ENCODE peak calls at places on chromosomes 1 and 21, in nine cellular contexts. One of them, this sample, is unnamed. For H3K4me1, the result is how much of the 10 kb centered on the place peaks cover.

GRCh38 chr21:44443891-44444285 is 11.4 kb upstream of the LRRC3 start:
- DNase-seq in left ventricle myocardium inferior: peak
- DNase-seq in cardiac muscle cell: no peak
- DNase-seq in A549: no peak
- DNase-seq in A673: no peak
- DNase-seq in lung: no peak
- DNase-seq in endodermal cell: no peak
- DNase-seq in pancreas: peak
- DNase-seq in suprapubic skin: no peak
- DNase-seq in this sample: no peak

GRCh38 chr1:162187676-162188075 is 118.2 kb downstream of the NOS1AP start:
- DNase-seq in left ventricle myocardium inferior: no peak
- DNase-seq in cardiac muscle cell: peak
- DNase-seq in A549: no peak
- DNase-seq in A673: peak
- DNase-seq in lung: no peak
- DNase-seq in endodermal cell: no peak
- DNase-seq in pancreas: peak
- DNase-seq in suprapubic skin: no peak
- DNase-seq in this sample: no peak

GRCh38 chr21:39601194-39601940 is 11.4 kb upstream of the B3GALT5 start:
- DNase-seq in left ventricle myocardium inferior: no peak
- DNase-seq in cardiac muscle cell: no peak
- DNase-seq in A549: no peak
- DNase-seq in A673: no peak
- DNase-seq in lung: no peak
- DNase-seq in endodermal cell: no peak
- DNase-seq in pancreas: no peak
- DNase-seq in suprapubic skin: no peak
- DNase-seq in this sample: no peak

GRCh38 chr21:41762236-41762635 is 4.6 kb downstream of the RIPK4 start:
- DNase-seq in left ventricle myocardium inferior: no peak
- DNase-seq in cardiac muscle cell: no peak
- DNase-seq in A549: no peak
- DNase-seq in A673: no peak
- DNase-seq in lung: no peak
- DNase-seq in endodermal cell: peak
- DNase-seq in pancreas: no peak
- DNase-seq in suprapubic skin: no peak
- DNase-seq in this sample: no peak

GRCh38 chr21:45577806-45578801 is 35.9 kb upstream of the SLC19A1 start:
- DNase-seq in left ventricle myocardium inferior: peak
- DNase-seq in cardiac muscle cell: no peak
- DNase-seq in A549: no peak
- DNase-seq in A673: no peak
- DNase-seq in lung: peak
- DNase-seq in endodermal cell: peak
- DNase-seq in pancreas: no peak
- DNase-seq in suprapubic skin: peak
- DNase-seq in this sample: no peak

GRCh38 chr21:15379776-15380175 is 315.0 kb upstream of the NRIP1 start:
- DNase-seq in left ventricle myocardium inferior: no peak
- DNase-seq in cardiac muscle cell: peak
- DNase-seq in A549: no peak
- DNase-seq in A673: peak
- DNase-seq in lung: no peak
- DNase-seq in endodermal cell: no peak
- DNase-seq in pancreas: no peak
- DNase-seq in suprapubic skin: no peak
- DNase-seq in this sample: no peak

GRCh38 chr1:203791498-203791897 is 3.9 kb upstream of the ZBED6 start:
- DNase-seq in left ventricle myocardium inferior: no peak
- DNase-seq in cardiac muscle cell: no peak
- DNase-seq in A549: no peak
- DNase-seq in A673: no peak
- DNase-seq in lung: no peak
- DNase-seq in endodermal cell: no peak
- DNase-seq in pancreas: no peak
- DNase-seq in suprapubic skin: no peak
- DNase-seq in this sample: no peak

GRCh38 chr1:27409669-27410068 is 17.2 kb downstream of the GPR3 start:
- DNase-seq in left ventricle myocardium inferior: no peak
- DNase-seq in cardiac muscle cell: no peak
- DNase-seq in A549: no peak
- DNase-seq in A673: no peak
- DNase-seq in lung: no peak
- DNase-seq in endodermal cell: no peak
- DNase-seq in pancreas: no peak
- DNase-seq in suprapubic skin: no peak
- DNase-seq in this sample: no peak

GRCh38 chr1:110347182-110347893 is 8.2 kb downstream of the RBM15 start:
- DNase-seq in left ventricle myocardium inferior: no peak
- DNase-seq in cardiac muscle cell: no peak
- DNase-seq in A549: no peak
- DNase-seq in A673: no peak
- DNase-seq in lung: no peak
- DNase-seq in endodermal cell: no peak
- DNase-seq in pancreas: no peak
- DNase-seq in suprapubic skin: no peak
- DNase-seq in this sample: no peak

GRCh38 chr1:110346690-110347089 is 7.5 kb downstream of the RBM15 start:
- DNase-seq in left ventricle myocardium inferior: no peak
- DNase-seq in cardiac muscle cell: no peak
- DNase-seq in A549: no peak
- DNase-seq in A673: no peak
- DNase-seq in lung: no peak
- DNase-seq in endodermal cell: peak
- DNase-seq in pancreas: no peak
- DNase-seq in suprapubic skin: no peak
- DNase-seq in this sample: no peak

GRCh38 chr1:110344152-110344551 is 5.0 kb downstream of the RBM15 start:
- DNase-seq in left ventricle myocardium inferior: no peak
- DNase-seq in cardiac muscle cell: no peak
- DNase-seq in A549: no peak
- DNase-seq in A673: no peak
- DNase-seq in lung: no peak
- DNase-seq in endodermal cell: no peak
- DNase-seq in pancreas: no peak
- DNase-seq in suprapubic skin: no peak
- DNase-seq in this sample: no peak

GRCh38 chr1:110343249-110343648 is 4.1 kb downstream of the RBM15 start:
- DNase-seq in left ventricle myocardium inferior: no peak
- DNase-seq in cardiac muscle cell: no peak
- DNase-seq in A549: no peak
- DNase-seq in A673: no peak
- DNase-seq in lung: no peak
- DNase-seq in endodermal cell: no peak
- DNase-seq in pancreas: no peak
- DNase-seq in suprapubic skin: no peak
- DNase-seq in this sample: no peak

DNA sequence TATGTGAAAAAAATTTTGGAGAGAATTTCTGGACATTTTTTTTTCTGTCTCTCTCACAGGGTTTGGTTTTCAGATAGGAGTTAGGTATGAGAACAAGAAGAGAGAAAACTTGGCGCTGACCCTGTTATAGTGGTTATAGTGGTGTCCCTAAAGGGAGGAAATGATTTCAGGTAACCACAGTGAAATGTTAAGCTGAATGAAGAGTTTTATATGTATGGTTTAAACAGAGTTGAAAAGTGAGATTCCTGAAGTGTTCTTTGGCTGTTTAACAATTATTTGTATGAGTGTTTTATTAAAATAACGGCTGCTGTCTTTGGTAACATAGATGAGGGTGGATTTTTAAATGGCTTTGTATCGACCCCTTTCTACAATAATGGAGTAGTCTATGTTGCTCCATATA is 6.3 kb downstream of the RBM15 start:
- DNase-seq in left ventricle myocardium inferior: no peak
- DNase-seq in cardiac muscle cell: no peak
- DNase-seq in A549: no peak
- DNase-seq in A673: no peak
- DNase-seq in lung: no peak
- DNase-seq in endodermal cell: no peak
- DNase-seq in pancreas: no peak
- DNase-seq in suprapubic skin: no peak
- DNase-seq in this sample: no peak
- H3K4me3 ChIP-seq in left ventricle myocardium inferior: no peak
- H3K4me3 ChIP-seq in cardiac muscle cell: no peak
- H3K4me3 ChIP-seq in A549: no peak
- H3K4me3 ChIP-seq in A673: no peak
- H3K4me3 ChIP-seq in lung: no peak
- H3K4me3 ChIP-seq in endodermal cell: peak
- H3K4me3 ChIP-seq in pancreas: no peak
- H3K4me3 ChIP-seq in suprapubic skin: no peak
- H3K4me3 ChIP-seq in this sample: no peak

DNA sequence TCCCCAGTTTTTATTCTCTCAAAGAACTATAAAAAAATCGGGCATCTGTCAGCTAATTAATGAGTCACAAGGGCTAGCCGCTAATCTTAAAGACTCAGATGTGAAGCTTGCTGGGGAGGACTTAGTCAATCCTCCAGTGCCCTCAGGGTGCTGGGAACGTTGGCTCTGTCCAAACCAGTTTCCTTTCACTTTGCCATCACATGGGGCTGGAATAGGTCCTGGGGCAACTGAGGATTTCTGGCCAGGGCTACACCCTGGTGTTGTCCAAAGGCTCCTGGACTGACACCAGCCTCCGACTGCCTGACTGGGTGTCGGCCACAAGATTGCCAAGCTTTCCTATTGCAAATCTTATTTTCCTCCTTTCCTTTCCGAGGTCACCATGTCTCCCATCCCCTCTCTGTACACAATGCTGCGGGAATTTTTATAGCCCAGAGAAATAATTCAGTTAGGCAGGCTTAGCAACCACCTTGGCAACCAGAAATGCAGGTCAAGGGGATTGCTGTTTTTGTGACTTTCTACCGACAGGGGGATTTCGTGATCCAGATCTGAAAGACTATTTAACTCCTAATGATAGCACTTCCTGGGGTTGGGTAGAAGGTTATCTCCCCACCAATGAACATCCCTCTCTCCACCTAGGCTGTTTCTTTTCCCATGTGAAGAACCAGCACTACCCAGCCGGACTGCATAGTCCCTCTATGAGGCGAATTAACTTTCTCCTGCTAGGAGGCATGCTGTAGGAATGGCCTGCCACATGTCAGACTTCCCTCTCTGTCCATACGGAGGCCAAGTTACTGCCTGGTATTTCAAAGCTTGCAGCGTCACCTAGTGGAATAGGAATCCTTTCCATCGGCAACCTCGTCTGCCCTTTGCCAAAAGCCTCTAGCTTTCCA is 29.9 kb upstream of the CTBS start:
- DNase-seq in left ventricle myocardium inferior: peak
- DNase-seq in cardiac muscle cell: peak
- DNase-seq in A549: no peak
- DNase-seq in A673: peak
- DNase-seq in lung: no peak
- DNase-seq in endodermal cell: peak
- DNase-seq in pancreas: no peak
- DNase-seq in suprapubic skin: no peak
- DNase-seq in this sample: no peak
- TF ChIP-seq CTCF in left ventricle myocardium inferior: peak
- TF ChIP-seq CTCF in cardiac muscle cell: peak
- TF ChIP-seq CTCF in A549: no peak
- TF ChIP-seq CTCF in A673: peak
- TF ChIP-seq CTCF in lung: no peak
- TF ChIP-seq CTCF in endodermal cell: peak
- TF ChIP-seq CTCF in pancreas: no peak
- TF ChIP-seq CTCF in suprapubic skin: peak
- TF ChIP-seq CTCF in this sample: no peak

DNA sequence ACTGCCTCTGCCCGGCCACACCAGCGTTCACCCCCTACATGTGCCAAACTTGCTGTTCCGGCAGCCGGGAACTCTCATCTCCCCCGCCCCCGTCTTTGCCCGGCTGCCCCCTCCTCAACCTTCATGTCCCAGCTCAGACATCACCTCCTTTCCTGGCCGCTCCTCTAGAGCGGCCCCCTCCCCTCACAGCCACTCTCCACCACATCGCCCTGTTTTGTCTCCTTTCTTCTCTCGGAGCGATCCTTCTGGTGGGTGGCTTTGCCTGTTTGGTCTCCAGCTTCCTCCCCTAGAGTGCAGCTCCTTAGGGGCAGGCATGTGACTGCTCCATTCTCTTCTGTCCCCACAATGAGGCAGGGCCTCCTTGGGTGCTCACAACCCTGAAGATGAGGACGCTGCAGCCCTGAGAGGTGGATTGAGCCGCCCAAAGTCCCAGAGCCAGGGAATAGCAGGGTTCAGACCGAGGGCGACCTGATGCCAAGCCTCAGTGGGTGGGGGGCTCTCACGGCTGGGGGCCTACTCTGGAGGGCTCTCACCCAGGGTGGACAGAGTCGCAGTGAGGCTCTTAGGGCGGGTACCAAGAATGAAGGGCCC is 44.9 kb upstream of the ECE1 start:
- DNase-seq in left ventricle myocardium inferior: no peak
- DNase-seq in cardiac muscle cell: no peak
- DNase-seq in A549: no peak
- DNase-seq in A673: no peak
- DNase-seq in lung: no peak
- DNase-seq in endodermal cell: no peak
- DNase-seq in pancreas: peak
- DNase-seq in suprapubic skin: no peak
- DNase-seq in this sample: no peak
- H3K4me1 ChIP-seq in left ventricle myocardium inferior: half or more
- H3K4me1 ChIP-seq in cardiac muscle cell: under half
- H3K4me1 ChIP-seq in A549: half or more
- H3K4me1 ChIP-seq in A673: under half
- H3K4me1 ChIP-seq in lung: half or more
- H3K4me1 ChIP-seq in endodermal cell: under half
- H3K4me1 ChIP-seq in pancreas: half or more
- H3K4me1 ChIP-seq in suprapubic skin: half or more
- H3K4me1 ChIP-seq in this sample: half or more

GRCh38 chr1:205124726-205125125 is 2.9 kb upstream of the RBBP5 start:
- DNase-seq in left ventricle myocardium inferior: no peak
- DNase-seq in cardiac muscle cell: no peak
- DNase-seq in A549: no peak
- DNase-seq in A673: no peak
- DNase-seq in lung: no peak
- DNase-seq in endodermal cell: no peak
- DNase-seq in pancreas: no peak
- DNase-seq in suprapubic skin: no peak
- DNase-seq in this sample: no peak

GRCh38 chr1:205122489-205122882 is 708 bp upstream of the RBBP5 start:
- DNase-seq in left ventricle myocardium inferior: no peak
- DNase-seq in cardiac muscle cell: no peak
- DNase-seq in A549: no peak
- DNase-seq in A673: no peak
- DNase-seq in lung: no peak
- DNase-seq in endodermal cell: no peak
- DNase-seq in pancreas: no peak
- DNase-seq in suprapubic skin: no peak
- DNase-seq in this sample: no peak

GRCh38 chr1:205121660-205122488 is at the start of gene RBBP5:
- DNase-seq in left ventricle myocardium inferior: peak
- DNase-seq in cardiac muscle cell: peak
- DNase-seq in A549: peak
- DNase-seq in A673: peak
- DNase-seq in lung: peak
- DNase-seq in endodermal cell: peak
- DNase-seq in pancreas: peak
- DNase-seq in suprapubic skin: peak
- DNase-seq in this sample: peak

GRCh38 chr1:205118810-205119209 is 3.0 kb downstream of the RBBP5 start:
- DNase-seq in left ventricle myocardium inferior: no peak
- DNase-seq in cardiac muscle cell: no peak
- DNase-seq in A549: no peak
- DNase-seq in A673: no peak
- DNase-seq in lung: no peak
- DNase-seq in endodermal cell: no peak
- DNase-seq in pancreas: no peak
- DNase-seq in suprapubic skin: no peak
- DNase-seq in this sample: no peak
- H3K4me3 ChIP-seq in left ventricle myocardium inferior: no peak
- H3K4me3 ChIP-seq in cardiac muscle cell: no peak
- H3K4me3 ChIP-seq in A549: no peak
- H3K4me3 ChIP-seq in A673: no peak
- H3K4me3 ChIP-seq in lung: no peak
- H3K4me3 ChIP-seq in endodermal cell: no peak
- H3K4me3 ChIP-seq in pancreas: no peak
- H3K4me3 ChIP-seq in suprapubic skin: no peak
- H3K4me3 ChIP-seq in this sample: no peak